ENCODE peak calls at places on chromosome 14, in eight cellular contexts. S, J, V, Z, K, N, L and X are unnamed samples.

GRCh38 chr14:64303471-64303917 is 9.3 kb upstream of the ESR2 start:
- DNase-seq in S (no peak), J (peak; percentile 49), V (no peak), Z (peak; percentile 70), K (no peak), N (no peak), L (no peak), X (peak; percentile 57)

GRCh38 chr14:102923201-102923919 is 897 bp downstream of the AMN start:
- DNase-seq in S (no peak), J (no peak), V (no peak), Z (no peak), K (no peak), N (no peak), L (no peak), X (no peak)

GRCh38 chr14:75654127-75654732 is 6.4 kb downstream of the ERG28 start:
- DNase-seq in S (peak; percentile 77), J (peak; percentile 84), V (peak; percentile 91), Z (peak; percentile 79), K (peak; percentile 87), N (peak; percentile 81), L (peak; percentile 86), X (peak; percentile 96)

GRCh38 chr14:69317780-69318179 is 57.8 kb downstream of the GALNT16 start:
- DNase-seq in S (no peak), J (no peak), V (peak; percentile 70), Z (no peak), K (peak; percentile 58), N (no peak), L (no peak), X (peak; percentile 28)

GRCh38 chr14:60161176-60162107 is 3.8 kb downstream of the DHRS7 start:
- DNase-seq in S (no peak), J (peak; percentile 48), V (no peak), Z (no peak), K (no peak), N (no peak), L (no peak), X (no peak)

GRCh38 chr14:90705052-90705392 is 111.2 kb downstream of the TTC7B start:
- DNase-seq in S (no peak), J (no peak), V (no peak), Z (no peak), K (no peak), N (no peak), L (no peak), X (no peak)

GRCh38 chr14:23302290-23303225 is at the start of gene PPP1R3E:
- DNase-seq in S (peak; percentile 78), J (peak; percentile 69), V (peak; percentile 97), Z (peak; percentile 83), K (peak; percentile 84), N (peak; percentile 87), L (peak; percentile 65), X (peak; percentile 82)

GRCh38 chr14:81936348-81936747 is 402.7 kb upstream of the SEL1L start:
- DNase-seq in S (no peak), J (no peak), V (no peak), Z (no peak), K (no peak), N (no peak), L (no peak), X (no peak)

GRCh38 chr14:104393898-104394605 is 185.5 kb upstream of the C14orf180 start:
- DNase-seq in S (peak; percentile 21), J (peak; percentile 24), V (peak; percentile 92), Z (no peak), K (peak; percentile 78), N (peak; percentile 75), L (no peak), X (no peak)

GRCh38 chr14:29045237-29045636 is 278.6 kb downstream of the FOXG1 start:
- DNase-seq in S (no peak), J (no peak), V (no peak), Z (no peak), K (no peak), N (no peak), L (no peak), X (no peak)

GRCh38 chr14:79510659-79511058 is 700.6 kb downstream of the DIO2 start:
- DNase-seq in S (no peak), J (no peak), V (no peak), Z (no peak), K (no peak), N (no peak), L (no peak), X (no peak)

GRCh38 chr14:53953828-53954550 is 2.6 kb downstream of the BMP4 start:
- DNase-seq in S (no peak), J (peak; percentile 43), V (peak; percentile 70), Z (no peak), K (peak; percentile 64), N (no peak), L (peak; percentile 38), X (no peak)

GRCh38 chr14:54627325-54627717 is 60.4 kb downstream of the SAMD4A start:
- DNase-seq in S (no peak), J (no peak), V (no peak), Z (peak; percentile 30), K (no peak), N (no peak), L (no peak), X (no peak)

GRCh38 chr14:67815573-67816235 is 686 bp downstream of the ZFYVE26 start:
- DNase-seq in S (no peak), J (no peak), V (no peak), Z (no peak), K (no peak), N (no peak), L (no peak), X (peak; percentile 49)

GRCh38 chr14:21087294-21088091 is 11.0 kb downstream of the ZNF219 start:
- DNase-seq in S (no peak), J (peak; percentile 90), V (peak; percentile 85), Z (no peak), K (peak; percentile 61), N (peak; percentile 65), L (peak; percentile 34), X (peak; percentile 84)

GRCh38 chr14:23608454-23608853 is 27.7 kb upstream of the DHRS2 start:
- DNase-seq in S (no peak), J (no peak), V (no peak), Z (no peak), K (peak; percentile 64), N (no peak), L (no peak), X (no peak)